ENCODE peak calls at places on chromosomes 1 and 21, in five cellular contexts. One of them, this sample, is unnamed. For H3K27me3, the result is how much of the 10 kb centered on the place peaks cover.

GRCh38 chr1:56666112-56666608 is 21.0 kb downstream of the PRKAA2 start:
- DNase-seq in CD4-positive, CD25-positive, alpha-beta regulatory T cell: no peak
- DNase-seq in tibial nerve: no peak
- DNase-seq in fibroblast of lung: no peak
- DNase-seq in CD4-positive, alpha-beta memory T cell: no peak
- DNase-seq in this sample: no peak

GRCh38 chr1:69569281-69569970 is 1.7 kb downstream of the LRRC7 start:
- DNase-seq in tibial nerve: no peak
- DNase-seq in CD4-positive, alpha-beta memory T cell: no peak
- DNase-seq in fibroblast of lung: no peak
- DNase-seq in CD4-positive, CD25-positive, alpha-beta regulatory T cell: no peak
- DNase-seq in this sample: no peak

GRCh38 chr1:42939216-42939615 is 19.5 kb downstream of the SLC2A1 start:
- DNase-seq in tibial nerve: no peak
- DNase-seq in CD4-positive, alpha-beta memory T cell: no peak
- DNase-seq in CD4-positive, CD25-positive, alpha-beta regulatory T cell: no peak
- DNase-seq in fibroblast of lung: no peak
- DNase-seq in this sample: no peak

GRCh38 chr1:11126544-11126943 is 26.9 kb upstream of the EXOSC10 start:
- DNase-seq in tibial nerve: no peak
- DNase-seq in fibroblast of lung: no peak
- DNase-seq in CD4-positive, alpha-beta memory T cell: no peak
- DNase-seq in CD4-positive, CD25-positive, alpha-beta regulatory T cell: no peak
- DNase-seq in this sample: no peak

GRCh38 chr1:14113841-14114567 is 414.0 kb downstream of the PRDM2 start:
- DNase-seq in tibial nerve: no peak
- DNase-seq in CD4-positive, CD25-positive, alpha-beta regulatory T cell: no peak
- DNase-seq in CD4-positive, alpha-beta memory T cell: no peak
- DNase-seq in fibroblast of lung: peak
- DNase-seq in this sample: no peak

GRCh38 chr21:17819878-17820232 is 699 bp upstream of the C21orf91 start:
- DNase-seq in CD4-positive, alpha-beta memory T cell: no peak
- DNase-seq in CD4-positive, CD25-positive, alpha-beta regulatory T cell: no peak
- DNase-seq in tibial nerve: peak
- DNase-seq in fibroblast of lung: no peak
- DNase-seq in this sample: no peak

GRCh38 chr1:89051944-89052312 is 13.1 kb downstream of the GBP1 start:
- DNase-seq in tibial nerve: no peak
- DNase-seq in CD4-positive, CD25-positive, alpha-beta regulatory T cell: no peak
- DNase-seq in fibroblast of lung: no peak
- DNase-seq in CD4-positive, alpha-beta memory T cell: no peak
- DNase-seq in this sample: no peak

GRCh38 chr1:110383311-110383990 is 7.4 kb downstream of the SLC16A4 start:
- DNase-seq in fibroblast of lung: peak
- DNase-seq in tibial nerve: no peak
- DNase-seq in CD4-positive, CD25-positive, alpha-beta regulatory T cell: peak
- DNase-seq in CD4-positive, alpha-beta memory T cell: no peak
- DNase-seq in this sample: no peak

GRCh38 chr21:46089285-46089684 is 8.6 kb upstream of the COL6A2 start:
- DNase-seq in CD4-positive, alpha-beta memory T cell: no peak
- DNase-seq in tibial nerve: no peak
- DNase-seq in fibroblast of lung: no peak
- DNase-seq in CD4-positive, CD25-positive, alpha-beta regulatory T cell: no peak
- DNase-seq in this sample: no peak

GRCh38 chr21:26795866-26796329 is 49.3 kb downstream of the ADAMTS1 start:
- DNase-seq in CD4-positive, alpha-beta memory T cell: no peak
- DNase-seq in tibial nerve: peak
- DNase-seq in CD4-positive, CD25-positive, alpha-beta regulatory T cell: no peak
- DNase-seq in fibroblast of lung: peak
- DNase-seq in this sample: no peak

GRCh38 chr21:38753114-38754100 is 52.3 kb upstream of the ETS2 start:
- DNase-seq in fibroblast of lung: peak
- DNase-seq in CD4-positive, CD25-positive, alpha-beta regulatory T cell: no peak
- DNase-seq in CD4-positive, alpha-beta memory T cell: no peak
- DNase-seq in tibial nerve: no peak
- DNase-seq in this sample: no peak

DNA sequence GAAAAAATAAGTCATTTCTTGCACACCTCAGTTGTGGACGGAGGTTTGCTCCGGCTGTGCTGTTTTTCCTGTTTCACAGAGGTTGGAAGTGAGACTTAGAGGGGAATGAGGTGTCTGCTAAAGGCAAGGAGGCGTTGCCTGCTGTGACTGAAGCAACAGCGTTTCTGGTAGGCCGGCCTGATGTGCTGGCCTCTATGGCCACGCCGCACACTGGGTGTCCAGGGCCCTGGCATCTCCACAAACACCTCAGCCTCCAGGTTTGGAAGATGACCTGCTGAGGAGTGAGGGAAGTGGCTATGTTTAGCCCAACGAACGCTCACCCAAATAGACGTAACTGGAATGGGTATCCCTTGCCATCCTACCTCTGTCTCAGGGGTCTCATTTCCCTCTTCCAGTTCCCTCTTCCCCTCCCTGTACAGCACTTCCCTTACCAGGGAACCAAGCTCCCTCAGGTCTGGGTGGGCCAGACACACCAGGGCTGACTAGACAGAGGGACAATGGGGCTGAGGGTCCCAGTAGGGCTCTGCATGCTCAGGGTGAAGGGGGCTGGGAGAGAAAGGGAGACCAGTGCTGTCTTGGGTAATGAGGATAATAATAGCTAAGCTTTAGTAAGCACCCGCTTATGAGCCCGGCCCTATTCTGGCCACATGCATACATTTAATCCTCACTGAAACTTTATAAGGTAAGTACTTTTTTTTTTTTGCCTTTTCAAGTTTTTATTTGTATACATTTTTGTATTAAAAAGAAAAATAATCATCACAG is 11.9 kb downstream of the CACNA1S start:
- DNase-seq in CD4-positive, alpha-beta memory T cell: no peak
- DNase-seq in CD4-positive, CD25-positive, alpha-beta regulatory T cell: no peak
- DNase-seq in fibroblast of lung: no peak
- DNase-seq in tibial nerve: no peak
- DNase-seq in this sample: no peak
- H3K27me3 ChIP-seq in CD4-positive, alpha-beta memory T cell: under half
- H3K27me3 ChIP-seq in CD4-positive, CD25-positive, alpha-beta regulatory T cell: under half
- H3K27me3 ChIP-seq in fibroblast of lung: under half
- H3K27me3 ChIP-seq in tibial nerve: under half
- H3K27me3 ChIP-seq in this sample: under half

GRCh38 chr1:39488012-39488545 is 3.4 kb upstream of the BMP8A start:
- DNase-seq in CD4-positive, alpha-beta memory T cell: no peak
- DNase-seq in CD4-positive, CD25-positive, alpha-beta regulatory T cell: no peak
- DNase-seq in fibroblast of lung: no peak
- DNase-seq in tibial nerve: no peak
- DNase-seq in this sample: no peak

GRCh38 chr1:39488801-39489566 is 2.5 kb upstream of the BMP8A start:
- DNase-seq in CD4-positive, alpha-beta memory T cell: no peak
- DNase-seq in fibroblast of lung: no peak
- DNase-seq in CD4-positive, CD25-positive, alpha-beta regulatory T cell: no peak
- DNase-seq in tibial nerve: no peak
- DNase-seq in this sample: no peak

GRCh38 chr1:39484564-39484963 is 6.9 kb upstream of the BMP8A start:
- DNase-seq in CD4-positive, CD25-positive, alpha-beta regulatory T cell: no peak
- DNase-seq in fibroblast of lung: no peak
- DNase-seq in tibial nerve: no peak
- DNase-seq in CD4-positive, alpha-beta memory T cell: no peak
- DNase-seq in this sample: no peak

GRCh38 chr1:39483276-39483675 is 8.2 kb upstream of the BMP8A start:
- DNase-seq in CD4-positive, CD25-positive, alpha-beta regulatory T cell: no peak
- DNase-seq in tibial nerve: no peak
- DNase-seq in CD4-positive, alpha-beta memory T cell: no peak
- DNase-seq in fibroblast of lung: no peak
- DNase-seq in this sample: no peak

GRCh38 chr1:39485046-39485803 is 6.2 kb upstream of the BMP8A start:
- DNase-seq in fibroblast of lung: no peak
- DNase-seq in CD4-positive, alpha-beta memory T cell: no peak
- DNase-seq in CD4-positive, CD25-positive, alpha-beta regulatory T cell: no peak
- DNase-seq in tibial nerve: no peak
- DNase-seq in this sample: no peak
- H3K27me3 ChIP-seq in fibroblast of lung: under half
- H3K27me3 ChIP-seq in CD4-positive, alpha-beta memory T cell: under half
- H3K27me3 ChIP-seq in CD4-positive, CD25-positive, alpha-beta regulatory T cell: under half
- H3K27me3 ChIP-seq in tibial nerve: under half
- H3K27me3 ChIP-seq in this sample: under half

DNA sequence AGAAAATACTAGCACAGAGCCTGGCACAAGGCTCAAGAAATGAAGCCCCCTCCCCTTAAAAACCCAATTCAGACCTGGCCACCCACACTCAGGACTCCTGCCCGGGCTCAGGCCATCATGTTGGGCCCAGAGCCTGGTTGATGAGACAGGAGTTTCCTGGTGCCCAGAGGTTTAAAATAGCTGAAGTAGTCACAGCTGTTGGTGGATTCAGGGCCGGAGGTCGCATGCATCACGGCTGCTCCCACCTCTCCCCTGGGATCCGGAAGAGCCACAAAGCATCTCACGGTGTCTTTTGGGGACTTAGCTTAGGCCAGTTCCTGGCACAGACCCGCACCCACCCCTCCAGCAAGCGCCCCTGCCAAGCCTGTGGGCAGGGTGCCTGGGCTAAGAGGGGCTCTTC is 2.6 kb upstream of the PADI2 start:
- DNase-seq in CD4-positive, CD25-positive, alpha-beta regulatory T cell: no peak
- DNase-seq in tibial nerve: no peak
- DNase-seq in fibroblast of lung: no peak
- DNase-seq in CD4-positive, alpha-beta memory T cell: no peak
- DNase-seq in this sample: no peak
- H3K27me3 ChIP-seq in CD4-positive, CD25-positive, alpha-beta regulatory T cell: under half
- H3K27me3 ChIP-seq in tibial nerve: under half
- H3K27me3 ChIP-seq in fibroblast of lung: under half
- H3K27me3 ChIP-seq in CD4-positive, alpha-beta memory T cell: under half
- H3K27me3 ChIP-seq in this sample: under half

GRCh38 chr1:205451202-205451601 is 4.6 kb downstream of the BLACAT1 start:
- DNase-seq in fibroblast of lung: no peak
- DNase-seq in CD4-positive, CD25-positive, alpha-beta regulatory T cell: no peak
- DNase-seq in tibial nerve: no peak
- DNase-seq in CD4-positive, alpha-beta memory T cell: no peak
- DNase-seq in this sample: no peak

GRCh38 chr1:205453466-205453865 is 2.4 kb downstream of the BLACAT1 start:
- DNase-seq in CD4-positive, CD25-positive, alpha-beta regulatory T cell: no peak
- DNase-seq in CD4-positive, alpha-beta memory T cell: no peak
- DNase-seq in tibial nerve: no peak
- DNase-seq in fibroblast of lung: no peak
- DNase-seq in this sample: no peak

GRCh38 chr1:205452906-205453305 is 2.9 kb downstream of the BLACAT1 start:
- DNase-seq in CD4-positive, CD25-positive, alpha-beta regulatory T cell: no peak
- DNase-seq in CD4-positive, alpha-beta memory T cell: no peak
- DNase-seq in tibial nerve: no peak
- DNase-seq in fibroblast of lung: no peak
- DNase-seq in this sample: no peak

GRCh38 chr1:205451759-205452164 is 4.1 kb downstream of the BLACAT1 start:
- DNase-seq in CD4-positive, alpha-beta memory T cell: no peak
- DNase-seq in CD4-positive, CD25-positive, alpha-beta regulatory T cell: no peak
- DNase-seq in tibial nerve: no peak
- DNase-seq in fibroblast of lung: no peak
- DNase-seq in this sample: no peak

GRCh38 chr1:205452364-205452763 is 3.5 kb downstream of the BLACAT1 start:
- DNase-seq in tibial nerve: no peak
- DNase-seq in fibroblast of lung: no peak
- DNase-seq in CD4-positive, CD25-positive, alpha-beta regulatory T cell: no peak
- DNase-seq in CD4-positive, alpha-beta memory T cell: no peak
- DNase-seq in this sample: no peak
- H3K27me3 ChIP-seq in tibial nerve: half or more
- H3K27me3 ChIP-seq in fibroblast of lung: under half
- H3K27me3 ChIP-seq in CD4-positive, CD25-positive, alpha-beta regulatory T cell: under half
- H3K27me3 ChIP-seq in CD4-positive, alpha-beta memory T cell: under half
- H3K27me3 ChIP-seq in this sample: under half

This sample was measured in effector memory CD4-positive, alpha-beta T cell.